ENCODE peak calls at places on chromosomes 12 and 14, in seven cellular contexts. N is endodermal cell, H is mesendoderm, Y is fibroblast of lung, A is GM23248, O is PC-3, E is H9. T is an unnamed sample.

GRCh38 chr14:54339771-54340170 is 57.0 kb upstream of the CDKN3 start:
- DNase-seq in Y (no peak), E (no peak), N (no peak), O (no peak), H (peak), A (no peak), T (no peak)

GRCh38 chr14:102055181-102055901 is 31.5 kb downstream of the HSP90AA1 start:
- DNase-seq in H (peak), O (no peak), A (peak), Y (peak), E (peak), N (peak), T (no peak)

GRCh38 chr12:79407671-79408622 is 282.8 kb downstream of the PAWR start:
- DNase-seq in E (peak), O (peak), N (peak), A (peak), Y (peak), H (peak), T (peak)

GRCh38 chr12:88391556-88391955 is 188.7 kb downstream of the KITLG start:
- DNase-seq in Y (peak), O (peak), N (no peak), E (no peak), A (peak), H (no peak), T (no peak)

GRCh38 chr12:31965090-31965489 is 5.9 kb downstream of the RESF1 start:
- DNase-seq in O (no peak), Y (no peak), H (peak), A (no peak), N (peak), E (no peak), T (no peak)

GRCh38 chr12:71730936-71731335 is 23.7 kb upstream of the RAB21 start:
- DNase-seq in A (no peak), N (no peak), Y (no peak), O (peak), H (no peak), E (no peak), T (no peak)

GRCh38 chr14:61581955-61582615 is 113.2 kb upstream of the HIF1A start:
- DNase-seq in N (peak), H (no peak), E (no peak), O (no peak), Y (no peak), A (peak), T (no peak)

GRCh38 chr12:93174473-93174872 is 203.3 kb upstream of the NUDT4 start:
- DNase-seq in Y (no peak), A (peak), O (no peak), H (no peak), N (no peak), E (no peak), T (no peak)

GRCh38 chr12:51773145-51773869 is 75.2 kb downstream of the FIGNL2 start:
- DNase-seq in E (no peak), A (peak), O (peak), Y (peak), H (no peak), N (no peak), T (no peak)

GRCh38 chr12:30391766-30392366 is 303.8 kb downstream of the IPO8 start:
- DNase-seq in E (no peak), H (peak), Y (no peak), N (no peak), O (no peak), A (no peak), T (no peak)

GRCh38 chr12:44088647-44089046 is 252.8 kb downstream of the TMEM117 start:
- DNase-seq in O (no peak), E (no peak), A (no peak), N (no peak), Y (no peak), H (no peak), T (no peak)

GRCh38 chr12:130873825-130874224 is 2.0 kb downstream of the RAN start:
- DNase-seq in A (no peak), E (no peak), O (no peak), H (no peak), Y (no peak), N (no peak), T (no peak)

GRCh38 chr12:96047621-96048211 is 12.3 kb upstream of the LTA4H start:
- DNase-seq in E (no peak), Y (peak), H (no peak), O (peak), N (no peak), A (peak), T (no peak)

GRCh38 chr12:32546272-32546671 is 132.8 kb upstream of the DNM1L start:
- DNase-seq in Y (no peak), A (no peak), O (no peak), H (no peak), E (no peak), N (peak), T (no peak)

GRCh38 chr14:83867871-83868270 is 1662.1 kb upstream of the FLRT2 start:
- DNase-seq in E (no peak), O (no peak), N (no peak), H (no peak), A (no peak), Y (no peak), T (no peak)

GRCh38 chr12:128077917-128078298 is 189.1 kb upstream of the TMEM132C start:
- DNase-seq in A (no peak), N (no peak), O (no peak), H (no peak), Y (no peak), E (no peak), T (no peak)

GRCh38 chr12:128075332-128075731 is 191.6 kb upstream of the TMEM132C start:
- DNase-seq in N (no peak), H (no peak), E (peak), Y (no peak), O (no peak), A (no peak), T (no peak)

GRCh38 chr12:128078311-128078851 is 188.6 kb upstream of the TMEM132C start:
- DNase-seq in A (peak), E (no peak), H (no peak), O (no peak), Y (no peak), N (no peak), T (no peak)

GRCh38 chr12:128076188-128076587 is 190.8 kb upstream of the TMEM132C start:
- DNase-seq in E (no peak), A (peak), O (peak), H (peak), Y (no peak), N (peak), T (no peak)

DNA sequence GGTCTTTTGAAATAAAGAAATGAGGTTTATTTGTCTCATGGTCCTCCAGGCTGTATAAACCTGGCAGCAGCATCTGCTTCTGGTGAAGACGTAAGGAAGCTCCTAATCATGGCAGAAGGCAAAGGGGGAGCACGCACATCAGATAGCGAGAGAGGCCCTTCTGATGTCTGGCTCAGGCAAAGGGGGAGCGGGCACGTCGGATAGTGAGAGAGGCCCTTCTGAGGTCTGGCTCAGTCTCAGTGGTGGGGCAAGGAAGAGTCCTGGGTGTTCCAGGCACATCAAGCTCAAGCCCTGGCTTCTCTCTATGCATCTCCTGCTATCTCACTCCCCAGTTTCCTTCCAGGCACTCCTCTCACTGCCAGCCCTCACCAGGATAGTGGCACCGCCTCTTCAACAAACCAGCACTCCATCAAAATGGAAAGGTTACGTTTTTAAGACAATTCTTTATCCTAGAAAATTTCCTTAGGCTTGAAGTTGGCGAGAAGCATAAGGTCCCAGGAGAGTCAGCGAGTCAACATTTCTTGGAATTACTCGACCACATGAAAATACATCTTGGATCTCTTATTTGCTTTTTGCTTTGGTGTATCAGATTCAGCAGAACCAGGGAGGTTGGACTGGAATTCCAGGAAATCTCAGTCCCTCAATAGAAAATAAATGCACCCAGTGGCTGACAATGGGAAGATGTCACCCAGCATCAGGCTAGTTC is 189.6 kb upstream of the TMEM132C start:
- DNase-seq in E (no peak), O (no peak), H (no peak), N (no peak), Y (no peak), A (no peak), T (no peak)
- H3K9ac ChIP-seq in E (no peak), O (no peak), H (no peak), N (no peak), Y (no peak), A (no peak), T (no peak)

DNA sequence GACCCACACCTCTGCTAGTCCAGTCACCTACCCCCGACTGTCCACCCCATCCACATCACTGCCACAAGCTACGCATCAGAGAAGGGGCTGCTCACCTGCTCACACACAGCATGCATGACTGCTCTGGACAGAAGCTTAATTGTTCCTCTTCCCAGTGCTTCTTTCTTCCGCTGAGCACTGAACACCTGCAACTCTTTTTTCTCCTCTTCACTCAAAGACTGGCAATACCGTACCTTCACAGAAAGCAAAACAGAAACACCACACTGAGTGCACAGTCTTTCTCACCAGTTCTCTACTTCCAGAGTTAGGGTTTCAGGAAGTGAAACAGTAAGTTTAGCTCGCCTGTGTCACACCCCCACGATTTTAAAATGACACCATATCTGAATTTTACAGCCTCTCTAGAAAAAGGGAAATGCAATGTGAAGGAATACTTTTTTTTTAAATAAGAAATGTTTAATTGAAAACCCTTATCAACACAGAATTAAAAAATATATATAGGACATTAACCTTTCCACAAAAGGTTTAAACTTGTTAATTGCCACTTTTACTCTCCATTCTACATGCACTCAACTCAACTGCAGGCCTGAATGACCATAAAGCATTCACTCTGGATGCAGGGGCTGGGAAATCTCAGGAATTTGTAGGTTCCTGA is 120.1 kb downstream of the PRICKLE1 start:
- DNase-seq in Y (no peak), O (no peak), E (no peak), H (no peak), A (no peak), N (no peak), T (no peak)
- H3K9ac ChIP-seq in Y (no peak), O (no peak), E (no peak), H (no peak), A (no peak), N (no peak), T (no peak)

GRCh38 chr14:96051231-96051630 is 12.1 kb downstream of the C14orf132 start:
- DNase-seq in Y (no peak), O (no peak), H (no peak), A (no peak), E (no peak), N (no peak), T (no peak)

GRCh38 chr14:96053600-96054381 is 14.6 kb downstream of the C14orf132 start:
- DNase-seq in Y (peak), E (no peak), O (peak), A (peak), H (peak), N (no peak), T (no peak)

GRCh38 chr14:96052541-96053105 is 13.5 kb downstream of the C14orf132 start:
- DNase-seq in E (no peak), H (no peak), N (no peak), A (peak), Y (no peak), O (no peak), T (no peak)

GRCh38 chr14:96053236-96053599 is 14.1 kb downstream of the C14orf132 start:
- DNase-seq in H (no peak), E (no peak), N (no peak), Y (no peak), A (no peak), O (no peak), T (no peak)

GRCh38 chr14:96051642-96052540 is 12.7 kb downstream of the C14orf132 start:
- DNase-seq in N (peak), A (no peak), H (peak), O (peak), E (peak), Y (no peak), T (no peak)
- H3K9ac ChIP-seq in N (no peak), A (no peak), H (no peak), O (no peak), E (no peak), Y (no peak), T (no peak)

GRCh38 chr12:132834181-132834711 is 5.6 kb upstream of the GOLGA3 start:
- DNase-seq in Y (no peak), E (no peak), O (no peak), N (no peak), H (no peak), A (no peak), T (no peak)

GRCh38 chr12:132833341-132833740 is 4.7 kb upstream of the GOLGA3 start:
- DNase-seq in O (no peak), E (no peak), Y (no peak), H (no peak), A (no peak), N (no peak), T (no peak)

GRCh38 chr12:132828706-132829534 is at the start of gene GOLGA3:
- DNase-seq in E (peak), N (peak), Y (peak), A (peak), H (peak), O (peak), T (peak)

GRCh38 chr12:132835076-132835870 is 6.6 kb upstream of the GOLGA3 start:
- DNase-seq in Y (no peak), H (no peak), O (no peak), N (no peak), A (no peak), E (no peak), T (no peak)

DNA sequence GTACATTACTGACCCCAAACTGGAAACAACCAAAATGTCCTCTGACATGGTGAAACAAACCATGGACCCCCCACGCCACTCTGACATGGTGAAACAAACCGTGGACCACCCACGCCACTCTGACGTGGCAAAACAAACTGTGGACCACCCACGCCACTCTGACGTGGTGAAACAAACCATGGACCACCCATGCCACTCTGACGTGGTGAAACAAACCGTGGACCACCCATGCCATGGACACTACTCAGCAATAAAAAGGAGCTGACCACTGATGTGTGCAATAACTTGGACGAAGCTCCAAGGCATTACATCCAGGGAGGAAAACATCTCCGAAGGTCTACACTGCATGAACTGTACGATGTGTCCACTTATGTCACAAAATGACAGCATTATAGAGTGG is 3.1 kb upstream of the GOLGA3 start:
- DNase-seq in N (no peak), Y (no peak), H (no peak), O (no peak), E (no peak), A (no peak), T (no peak)
- H3K9ac ChIP-seq in N (no peak), Y (no peak), H (no peak), O (no peak), E (no peak), A (no peak), T (no peak)

DNA sequence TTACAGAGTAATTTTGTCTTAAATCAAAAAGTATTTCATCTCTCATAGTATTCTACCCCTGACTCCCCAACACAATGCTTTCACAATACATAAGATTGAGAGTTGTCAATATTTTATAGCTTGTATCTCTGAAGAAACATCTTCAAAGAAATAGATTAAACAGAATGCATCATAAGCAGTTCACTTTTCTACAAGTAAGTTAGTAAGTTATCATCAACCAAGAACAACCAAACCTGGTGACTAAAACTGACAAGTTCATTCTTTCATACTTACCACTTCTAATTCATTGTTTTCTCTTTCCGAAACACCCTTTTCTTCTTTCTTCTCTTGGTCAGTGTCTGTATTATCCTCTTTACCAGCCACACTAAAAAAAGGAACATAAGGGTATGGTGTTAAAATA is 101.2 kb downstream of the KIF21A start:
- DNase-seq in E (no peak), Y (no peak), H (no peak), A (no peak), N (no peak), O (no peak), T (no peak)
- H3K9ac ChIP-seq in E (no peak), Y (no peak), H (no peak), A (no peak), N (no peak), O (no peak), T (no peak)

DNA sequence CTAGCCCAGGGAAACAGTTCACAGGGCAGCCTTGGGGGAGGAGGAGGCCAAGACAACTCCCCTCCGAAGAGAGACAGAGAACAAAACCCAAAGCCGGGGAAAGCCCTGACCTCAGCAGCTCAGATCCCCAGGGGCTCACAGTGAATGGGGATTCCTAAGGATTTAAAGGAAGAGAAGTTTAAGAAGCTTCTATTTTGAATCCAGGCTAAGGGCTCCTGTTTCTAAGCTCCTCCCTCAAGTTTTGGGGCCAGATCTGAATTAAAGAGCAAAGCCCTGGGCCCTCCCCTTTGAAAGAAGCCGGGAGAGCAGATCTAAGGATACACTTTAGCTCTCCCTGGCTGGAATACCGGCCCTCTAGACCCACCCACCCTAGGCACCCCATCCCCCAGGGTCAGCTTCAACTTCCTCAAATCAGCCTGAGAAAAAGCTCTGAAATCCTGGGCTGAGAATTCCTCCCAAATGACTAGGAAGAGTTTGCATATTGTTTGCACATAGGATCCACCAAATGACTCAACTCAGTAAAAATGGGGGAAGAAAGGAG is 3.9 kb downstream of the KDM2B start:
- DNase-seq in Y (peak), O (peak), N (peak), E (peak), A (peak), H (peak), T (no peak)
- H3K9ac ChIP-seq in Y (peak), O (peak), N (peak), E (peak), A (peak), H (peak), T (peak)

GRCh38 chr12:53424626-53425514 is 1.2 kb downstream of the AMHR2 start:
- DNase-seq in A (no peak), H (peak), O (no peak), N (peak), E (no peak), Y (no peak), T (no peak)

GRCh38 chr12:53428741-53429140 is 5.1 kb downstream of the AMHR2 start:
- DNase-seq in Y (no peak), H (no peak), N (no peak), O (no peak), A (no peak), E (no peak), T (no peak)

GRCh38 chr12:53427905-53428594 is 4.4 kb downstream of the AMHR2 start:
- DNase-seq in O (peak), A (peak), N (no peak), H (no peak), E (no peak), Y (peak), T (no peak)

GRCh38 chr12:53423597-53423996 is at the start of gene AMHR2:
- DNase-seq in N (peak), Y (no peak), H (no peak), O (no peak), E (no peak), A (no peak), T (no peak)

GRCh38 chr12:53425515-53426150 is 2.0 kb downstream of the AMHR2 start:
- DNase-seq in H (no peak), Y (no peak), N (peak), O (no peak), A (no peak), E (no peak), T (no peak)
- H3K9ac ChIP-seq in H (peak), Y (no peak), N (peak), O (no peak), A (no peak), E (no peak), T (no peak)